ENCODE peak calls at places on chromosomes 1 and 21, in six cellular contexts. I is activated naive CD8-positive, alpha-beta T cell treated with anti-CD3 and anti-CD28 coated beads, Interleukin-2, amount 50 U/mL, for 24 hours; N is NAMALWA; W is cardiac septum; V is GM12865; R is anterior cingulate cortex. E is an unnamed sample.

GRCh38 chr21:44057960-44058651 is 46.0 kb downstream of the TRAPPC10 start:
- DNase-seq in I (peak; percentile 45), N (no peak), W (no peak), V (no peak), R (no peak), E (no peak)

GRCh38 chr21:42645211-42646075 is 8.0 kb upstream of the PDE9A start:
- DNase-seq in I (no peak), N (no peak), W (no peak), V (no peak), R (no peak), E (no peak)

GRCh38 chr1:15799004-15799867 is 8.2 kb downstream of the UQCRHL start:
- DNase-seq in I (peak; percentile 37), N (no peak), W (no peak), V (peak; percentile 41), R (no peak), E (peak; percentile 98)

GRCh38 chr1:118841521-118841920 is 146.6 kb downstream of the TBX15 start:
- DNase-seq in I (no peak), N (no peak), W (no peak), V (no peak), R (no peak), E (no peak)

GRCh38 chr1:109927908-109928307 is 17.3 kb downstream of the CSF1 start:
- DNase-seq in I (no peak), N (no peak), W (peak; percentile 82), V (no peak), R (peak; percentile 32), E (peak; percentile 62)

GRCh38 chr1:36881071-36881405 is 153.3 kb downstream of the GRIK3 start:
- DNase-seq in I (no peak), N (no peak), W (no peak), V (no peak), R (no peak), E (no peak)

GRCh38 chr1:163320891-163321290 is 863 bp upstream of the NUF2 start:
- DNase-seq in I (no peak), N (no peak), W (no peak), V (peak; percentile 3), R (no peak), E (no peak)

GRCh38 chr1:16927256-16927655 is 5.5 kb downstream of the CROCC start:
- DNase-seq in I (no peak), N (no peak), W (no peak), V (no peak), R (no peak), E (no peak)

GRCh38 chr1:214717323-214717722 is 114.3 kb downstream of the CENPF start:
- DNase-seq in I (no peak), N (no peak), W (no peak), V (no peak), R (no peak), E (peak; percentile 18)

GRCh38 chr21:36684957-36685714 is 13.8 kb upstream of the SIM2 start:
- DNase-seq in I (no peak), N (no peak), W (no peak), V (no peak), R (no peak), E (no peak)

GRCh38 chr1:1275836-1276235 is 2.2 kb upstream of the UBE2J2 start:
- DNase-seq in I (no peak), N (no peak), W (no peak), V (no peak), R (no peak), E (no peak)

GRCh38 chr1:67013573-67013972 is 40.4 kb downstream of the SLC35D1 start:
- DNase-seq in I (no peak), N (no peak), W (no peak), V (no peak), R (no peak), E (peak; percentile 72)

GRCh38 chr1:94698759-94699502 is 121.2 kb upstream of the SLC44A3 start:
- DNase-seq in I (no peak), N (no peak), W (no peak), V (no peak), R (no peak), E (peak; percentile 90)

GRCh38 chr1:25042331-25042730 is 112.3 kb upstream of the RUNX3 start:
- DNase-seq in I (no peak), N (no peak), W (no peak), V (no peak), R (no peak), E (no peak)

GRCh38 chr1:163844393-163844948 is 522.7 kb downstream of the NUF2 start:
- DNase-seq in I (no peak), N (no peak), W (no peak), V (no peak), R (no peak), E (peak; percentile 14)

GRCh38 chr1:20322825-20323612 is 32.3 kb downstream of the VWA5B1 start:
- DNase-seq in I (peak; percentile 20), N (no peak), W (no peak), V (peak; percentile 52), R (no peak), E (peak; percentile 92)

GRCh38 chr1:175434268-175434860 is 241.8 kb upstream of the KIAA0040 start:
- DNase-seq in I (no peak), N (peak; percentile 29), W (no peak), V (peak; percentile 44), R (no peak), E (no peak)

GRCh38 chr1:156194300-156194652 is 372 bp downstream of the SLC25A44 start:
- DNase-seq in I (no peak), N (no peak), W (no peak), V (no peak), R (no peak), E (no peak)

GRCh38 chr1:210448293-210448892 is 119.7 kb downstream of the HHAT start:
- DNase-seq in I (peak; percentile 19), N (peak; percentile 65), W (no peak), V (peak; percentile 57), R (peak; percentile 20), E (peak; percentile 72)

GRCh38 chr21:44761747-44762208 is 39.8 kb downstream of the UBE2G2 start:
- DNase-seq in I (no peak), N (no peak), W (peak; percentile 36), V (no peak), R (no peak), E (no peak)

GRCh38 chr1:161044908-161045748 is 649 bp downstream of the USF1 start:
- DNase-seq in I (peak; percentile 71), N (peak; percentile 98), W (peak; percentile 82), V (peak; percentile 91), R (peak; percentile 56), E (peak; percentile 73)

GRCh38 chr1:43590389-43590788 is 59.6 kb upstream of the KDM4A start:
- DNase-seq in I (no peak), N (no peak), W (no peak), V (no peak), R (no peak), E (no peak)

GRCh38 chr1:95023399-95024050 is 49.2 kb downstream of the ALG14 start:
- DNase-seq in I (no peak), N (no peak), W (no peak), V (no peak), R (no peak), E (peak; percentile 96)

GRCh38 chr1:86856196-86856595 is 57.7 kb downstream of the SELENOF start:
- DNase-seq in I (no peak), N (no peak), W (no peak), V (no peak), R (no peak), E (no peak)

E was measured in fibroblast of lung.